ENCODE peak calls at places on chromosomes 11 and 22, in four cellular contexts. S is GM12878, F is H1, L is K562. C is an unnamed sample.

GRCh38 chr11:68525930-68526329 is 65.4 kb downstream of the PPP6R3 start:
- DNase-seq in S (no peak), F (no peak), L (no peak), C (peak; percentile 47)

GRCh38 chr11:16000065-16000464 is 356.3 kb downstream of the SOX6 start:
- DNase-seq in S (no peak), F (no peak), L (no peak), C (peak; percentile 86)

GRCh38 chr11:65470433-65470832 is 28.4 kb upstream of the MALAT1 start:
- DNase-seq in S (no peak), F (no peak), L (no peak), C (no peak)

GRCh38 chr11:68312117-68312779 is at the start of gene LRP5:
- DNase-seq in S (no peak), F (no peak), L (peak; percentile 84), C (peak; percentile 10)

GRCh38 chr11:118202599-118203422 is 22.0 kb downstream of the JAML start:
- DNase-seq in S (no peak), F (no peak), L (no peak), C (no peak)

GRCh38 chr11:21263026-21263425 is 593.6 kb downstream of the NELL1 start:
- DNase-seq in S (no peak), F (no peak), L (no peak), C (no peak)

GRCh38 chr22:23315341-23315917 is 135.1 kb downstream of the BCR start:
- DNase-seq in S (no peak), F (peak; percentile 13), L (peak; percentile 81), C (peak; percentile 86)

GRCh38 chr11:71474771-71475483 is 21.9 kb downstream of the NADSYN1 start:
- DNase-seq in S (no peak), F (no peak), L (no peak), C (no peak)

GRCh38 chr11:42025404-42025803 is 566.0 kb upstream of the LRRC4C start:
- DNase-seq in S (no peak), F (no peak), L (no peak), C (no peak)

GRCh38 chr11:17521106-17521900 is 22.9 kb downstream of the USH1C start:
- DNase-seq in S (no peak), F (no peak), L (no peak), C (no peak)

GRCh38 chr22:33328789-33329296 is 270.7 kb upstream of the SYN3 start:
- DNase-seq in S (no peak), F (no peak), L (no peak), C (peak; percentile 86)

GRCh38 chr22:33850724-33851123 is 69.6 kb downstream of the LARGE1 start:
- DNase-seq in S (no peak), F (peak; percentile 41), L (no peak), C (no peak)

GRCh38 chr22:19720150-19720827 is 3.0 kb upstream of the GP1BB start:
- DNase-seq in S (no peak), F (no peak), L (no peak), C (no peak)

GRCh38 chr11:59550842-59551650 is 39.7 kb downstream of the OR4D9 start:
- DNase-seq in S (peak; percentile 86), F (peak; percentile 73), L (peak; percentile 43), C (peak; percentile 92)

GRCh38 chr11:59553323-59553722 is 42.0 kb downstream of the OR4D9 start:
- DNase-seq in S (no peak), F (no peak), L (no peak), C (no peak)

GRCh38 chr11:59552844-59553243 is 41.5 kb downstream of the OR4D9 start:
- DNase-seq in S (no peak), F (no peak), L (no peak), C (no peak)

GRCh38 chr11:59550368-59550841 is 39.1 kb downstream of the OR4D9 start:
- DNase-seq in S (peak; percentile 96), F (peak; percentile 97), L (peak; percentile 78), C (peak; percentile 97)

GRCh38 chr11:59551651-59552521 is 40.5 kb downstream of the OR4D9 start:
- DNase-seq in S (no peak), F (no peak), L (peak; percentile 47), C (peak; percentile 90)
- TF ChIP-seq CHD1 in S (no peak), F (no peak), L (no peak), C (no peak)

GRCh38 chr11:6579681-6580080 is 23.7 kb downstream of the RRP8 start:
- DNase-seq in S (no peak), F (no peak), L (no peak), C (no peak)

GRCh38 chr11:6574816-6575715 is 28.4 kb downstream of the RRP8 start:
- DNase-seq in S (no peak), F (no peak), L (no peak), C (no peak)

GRCh38 chr11:6572215-6572614 is 31.2 kb downstream of the RRP8 start:
- DNase-seq in S (no peak), F (no peak), L (no peak), C (peak; percentile 84)

GRCh38 chr11:6578134-6578533 is 25.3 kb downstream of the RRP8 start:
- DNase-seq in S (no peak), F (no peak), L (no peak), C (no peak)

DNA sequence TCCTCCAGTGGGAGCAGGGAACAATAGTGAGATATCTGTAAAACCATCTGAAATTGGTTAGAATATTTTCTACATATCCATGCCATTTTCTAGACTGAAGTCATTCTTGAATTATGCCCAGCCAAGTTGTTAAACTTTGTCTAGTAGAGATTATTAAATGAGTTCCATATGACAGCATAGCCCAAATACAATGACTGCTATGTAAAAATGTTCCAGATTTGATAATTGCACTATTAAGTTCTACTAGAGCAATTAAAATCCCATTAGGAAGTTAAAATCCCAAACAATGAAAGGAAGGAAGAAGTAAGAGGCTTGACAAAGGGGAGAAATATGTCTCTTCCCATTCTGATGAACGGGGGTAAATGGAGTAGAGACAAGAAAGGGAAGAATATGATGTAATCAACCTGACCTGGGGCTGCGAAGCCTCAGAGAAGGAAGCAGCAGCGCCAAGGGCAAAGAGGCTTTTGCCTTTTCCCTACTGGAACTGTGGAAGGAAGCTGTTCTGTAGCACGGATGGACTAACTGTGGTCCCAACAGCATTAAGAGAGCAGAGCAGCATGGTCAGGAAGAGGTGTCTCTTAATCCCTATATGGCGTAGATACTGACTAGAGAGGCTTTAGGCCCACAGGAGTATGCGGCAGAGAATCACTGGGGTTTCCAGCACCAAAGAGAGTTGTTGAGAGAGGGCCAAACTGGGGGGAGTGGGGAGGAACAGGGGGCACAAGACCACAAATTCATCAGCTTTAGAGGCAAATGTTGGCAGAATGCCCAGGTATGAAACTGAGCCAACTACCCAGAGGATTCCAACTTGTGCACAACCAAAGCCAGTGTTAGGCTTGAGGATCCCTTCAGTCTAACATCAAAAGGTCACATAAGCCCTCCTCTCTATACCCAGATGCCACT is 26.7 kb downstream of the RRP8 start:
- DNase-seq in S (no peak), F (no peak), L (no peak), C (peak; percentile 68)
- TF ChIP-seq CHD1 in S (no peak), F (no peak), L (no peak), C (no peak)

GRCh38 chr11:832529-833113 is at the start of gene CD151:
- DNase-seq in S (no peak), F (no peak), L (peak; percentile 84), C (peak; percentile 45)
- TF ChIP-seq CHD1 in S (no peak), F (no peak), L (no peak), C (no peak)

GRCh38 chr11:126450198-126450597 is 94.7 kb downstream of the ST3GAL4 start:
- DNase-seq in S (no peak), F (no peak), L (no peak), C (no peak)

GRCh38 chr11:126451211-126451802 is 95.8 kb downstream of the ST3GAL4 start:
- DNase-seq in S (no peak), F (no peak), L (no peak), C (no peak)

GRCh38 chr11:126450806-126451205 is 95.3 kb downstream of the ST3GAL4 start:
- DNase-seq in S (no peak), F (no peak), L (no peak), C (no peak)

GRCh38 chr11:126452256-126452655 is 96.8 kb downstream of the ST3GAL4 start:
- DNase-seq in S (no peak), F (no peak), L (no peak), C (no peak)

GRCh38 chr11:126452718-126453117 is 97.2 kb downstream of the ST3GAL4 start:
- DNase-seq in S (no peak), F (no peak), L (no peak), C (no peak)
- TF ChIP-seq CHD1 in S (no peak), F (no peak), L (no peak), C (no peak)

DNA sequence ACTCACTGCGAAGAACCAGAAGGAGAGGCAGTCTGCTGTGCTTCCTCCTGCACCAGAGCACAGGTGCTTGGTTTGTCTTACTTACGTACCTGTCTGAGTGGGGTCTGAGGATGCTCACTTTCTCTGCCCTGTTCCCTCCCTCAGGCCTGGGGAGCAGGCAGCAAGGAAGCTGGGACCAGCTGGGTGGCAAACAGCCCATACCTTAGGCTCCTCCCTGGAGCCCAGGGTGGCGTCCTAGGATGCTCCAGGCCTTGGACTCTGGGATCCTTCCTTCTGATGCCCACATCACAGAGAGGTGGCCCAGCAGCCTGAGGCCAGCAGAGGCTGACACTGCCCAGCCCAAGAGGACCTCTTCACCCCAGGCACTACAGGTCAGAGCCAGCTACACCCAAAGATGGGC is 593.2 kb downstream of the BRD1 start:
- DNase-seq in S (no peak), F (no peak), L (no peak), C (no peak)
- TF ChIP-seq CHD1 in S (no peak), F (no peak), L (no peak), C (no peak)

GRCh38 chr11:117076941-117077659 is 21.1 kb downstream of the SIK3 start:
- DNase-seq in S (peak; percentile 57), F (no peak), L (no peak), C (no peak)
- TF ChIP-seq CHD1 in S (no peak), F (no peak), L (no peak), C (no peak)

GRCh38 chr11:10660323-10660722 is 33.2 kb downstream of the IRAG1 start:
- DNase-seq in S (no peak), F (no peak), L (no peak), C (no peak)

GRCh38 chr11:10658621-10659338 is 34.8 kb downstream of the IRAG1 start:
- DNase-seq in S (no peak), F (no peak), L (no peak), C (no peak)

GRCh38 chr11:10655931-10656576 is 37.5 kb downstream of the IRAG1 start:
- DNase-seq in S (no peak), F (no peak), L (no peak), C (no peak)

GRCh38 chr11:10657308-10658271 is 36.0 kb downstream of the IRAG1 start:
- DNase-seq in S (peak; percentile 57), F (no peak), L (peak; percentile 51), C (peak; percentile 82)

GRCh38 chr11:10659339-10660216 is 34.0 kb downstream of the IRAG1 start:
- DNase-seq in S (no peak), F (no peak), L (peak; percentile 75), C (peak; percentile 95)
- TF ChIP-seq CHD1 in S (no peak), F (no peak), L (no peak), C (no peak)